ENCODE peak calls at places on chromosome 21, in four cellular contexts. Z is K562, D is upper lobe of left lung, S is HepG2. T is an unnamed sample. For H3K4me1, the result is how much of the 10 kb centered on the place peaks cover.

GRCh38 chr21:42395910-42396625 is at the start of gene TMPRSS3:
- ATAC-seq in Z (no peak), D (peak), S (no peak), T (no peak)

GRCh38 chr21:46393451-46393940 is 65.2 kb upstream of the DIP2A start:
- ATAC-seq in Z (peak), D (peak), S (peak), T (peak)

GRCh38 chr21:29168874-29169273 is 38.4 kb downstream of the MAP3K7CL start:
- ATAC-seq in Z (no peak), D (peak), S (no peak), T (no peak)

GRCh38 chr21:38489729-38490128 is 8.5 kb downstream of the ERG start:
- ATAC-seq in Z (no peak), D (no peak), S (no peak), T (no peak)

GRCh38 chr21:46455575-46456385 is 2.9 kb upstream of the DIP2A start:
- ATAC-seq in Z (peak), D (no peak), S (no peak), T (no peak)

GRCh38 chr21:25887166-25887565 is 152.4 kb downstream of the GABPA start:
- ATAC-seq in Z (peak), D (no peak), S (no peak), T (no peak)

GRCh38 chr21:28229811-28230210 is 762.9 kb downstream of the LTN1 start:
- ATAC-seq in Z (no peak), D (no peak), S (no peak), T (no peak)

GRCh38 chr21:23507501-23507900 is 2099.8 kb downstream of the MRPL39 start:
- ATAC-seq in Z (no peak), D (no peak), S (no peak), T (no peak)

GRCh38 chr21:26116456-26117011 is 54.0 kb downstream of the APP start:
- ATAC-seq in Z (no peak), D (no peak), S (no peak), T (peak)

GRCh38 chr21:38905751-38906150 is 100.0 kb downstream of the ETS2 start:
- ATAC-seq in Z (peak), D (no peak), S (no peak), T (no peak)

GRCh38 chr21:18117116-18117515 is 127.5 kb upstream of the CHODL start:
- ATAC-seq in Z (no peak), D (no peak), S (no peak), T (no peak)

GRCh38 chr21:14675774-14676530 is 129.8 kb upstream of the SAMSN1 start:
- ATAC-seq in Z (peak), D (no peak), S (no peak), T (no peak)

GRCh38 chr21:31879911-31880310 is 7.1 kb downstream of the HUNK start:
- ATAC-seq in Z (no peak), D (no peak), S (no peak), T (no peak)

GRCh38 chr21:41612674-41613250 is 104.8 kb upstream of the TMPRSS2 start:
- ATAC-seq in Z (peak), D (peak), S (peak), T (peak)

GRCh38 chr21:28496517-28496916 is 496.2 kb downstream of the LTN1 start:
- ATAC-seq in Z (no peak), D (no peak), S (no peak), T (no peak)

GRCh38 chr21:16742116-16742515 is 770.7 kb upstream of the CXADR start:
- ATAC-seq in Z (no peak), D (no peak), S (no peak), T (peak)

GRCh38 chr21:30634906-30635305 is at the start of gene KRTAP20-2:
- ATAC-seq in Z (no peak), D (no peak), S (no peak), T (no peak)

GRCh38 chr21:38669186-38669585 is 136.5 kb upstream of the ETS2 start:
- ATAC-seq in Z (peak), D (no peak), S (peak), T (no peak)

GRCh38 chr21:46515109-46515508 is 56.4 kb downstream of the DIP2A start:
- ATAC-seq in Z (no peak), D (no peak), S (no peak), T (no peak)

GRCh38 chr21:44923481-44924084 is 2.9 kb upstream of the ITGB2 start:
- ATAC-seq in Z (no peak), D (no peak), S (no peak), T (no peak)

GRCh38 chr21:44926364-44927101 is 5.8 kb upstream of the ITGB2 start:
- ATAC-seq in Z (no peak), D (no peak), S (no peak), T (no peak)

GRCh38 chr21:44924611-44925010 is 3.9 kb upstream of the ITGB2 start:
- ATAC-seq in Z (no peak), D (no peak), S (no peak), T (no peak)

GRCh38 chr21:44927259-44927586 is 6.5 kb upstream of the ITGB2 start:
- ATAC-seq in Z (no peak), D (no peak), S (peak), T (no peak)

GRCh38 chr21:44925027-44925755 is 4.5 kb upstream of the ITGB2 start:
- ATAC-seq in Z (no peak), D (no peak), S (no peak), T (no peak)
- H3K4me1 ChIP-seq in Z (under half), D (half or more), S (half or more), T (under half)

DNA sequence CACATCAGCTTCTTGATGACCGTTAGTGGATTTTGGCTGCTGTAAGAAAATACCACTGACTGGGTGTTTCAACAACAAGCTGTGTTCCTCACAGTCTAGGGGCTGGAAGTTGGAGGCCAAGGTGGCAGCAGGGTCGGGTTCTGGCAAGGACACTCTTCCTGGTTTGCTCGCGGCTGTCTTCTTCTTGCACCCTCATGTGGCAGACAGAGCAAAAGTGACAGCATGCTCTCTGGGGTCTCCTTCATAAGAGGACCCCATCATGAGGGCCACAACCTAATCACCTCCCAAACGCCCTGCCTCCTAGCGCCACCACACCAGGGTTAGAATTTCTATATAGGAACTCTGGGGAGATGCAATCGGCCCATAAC is 18.6 kb upstream of the TSPEAR start:
- ATAC-seq in Z (no peak), D (no peak), S (no peak), T (no peak)
- TF ChIP-seq EP300 in Z (no peak), D (no peak), S (no peak), T (no peak)

GRCh38 chr21:36747114-36747814 is 48.3 kb downstream of the SIM2 start:
- ATAC-seq in Z (peak), D (no peak), S (peak), T (no peak)

GRCh38 chr21:36745459-36745858 is 46.5 kb downstream of the SIM2 start:
- ATAC-seq in Z (no peak), D (no peak), S (no peak), T (no peak)

GRCh38 chr21:36750579-36750959 is 51.7 kb downstream of the SIM2 start:
- ATAC-seq in Z (no peak), D (no peak), S (no peak), T (no peak)

GRCh38 chr21:36749935-36750578 is 51.1 kb downstream of the SIM2 start:
- ATAC-seq in Z (peak), D (no peak), S (no peak), T (peak)

GRCh38 chr21:36747815-36748381 is 49.0 kb downstream of the SIM2 start:
- ATAC-seq in Z (peak), D (no peak), S (peak), T (peak)
- H3K4me3 ChIP-seq in Z (peak), D (peak), S (peak), T (no peak)

GRCh38 chr21:36510911-36511310 is 31.0 kb upstream of the CLDN14 start:
- ATAC-seq in Z (no peak), D (no peak), S (no peak), T (no peak)

GRCh38 chr21:36506482-36506881 is 26.6 kb upstream of the CLDN14 start:
- ATAC-seq in Z (no peak), D (no peak), S (no peak), T (no peak)

GRCh38 chr21:36507397-36508018 is 27.6 kb upstream of the CLDN14 start:
- ATAC-seq in Z (no peak), D (no peak), S (no peak), T (no peak)

GRCh38 chr21:36509966-36510742 is 30.2 kb upstream of the CLDN14 start:
- ATAC-seq in Z (no peak), D (peak), S (no peak), T (no peak)

DNA sequence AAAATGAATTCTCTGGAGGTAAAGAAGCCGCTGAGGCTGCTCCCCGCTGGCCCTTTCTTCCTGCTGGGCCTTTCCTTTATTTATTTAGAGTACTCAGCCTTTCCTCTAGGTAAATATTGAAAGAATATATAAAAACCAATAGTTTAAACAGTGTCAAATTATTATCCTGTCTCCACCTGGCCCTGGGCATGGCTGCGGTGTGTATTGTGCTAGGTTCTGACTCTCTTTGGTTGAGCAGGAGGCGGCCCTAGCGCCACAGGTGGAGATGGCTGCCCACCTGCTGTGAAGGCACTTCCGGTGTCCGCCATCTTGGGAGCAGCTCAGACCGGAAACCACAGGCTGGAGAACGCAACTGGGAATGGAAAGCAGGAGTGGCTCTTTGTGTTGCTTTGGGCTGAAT is 29.0 kb upstream of the CLDN14 start:
- ATAC-seq in Z (peak), D (no peak), S (peak), T (no peak)
- H3K4me1 ChIP-seq in Z (under half), D (under half), S (under half), T (under half)

DNA sequence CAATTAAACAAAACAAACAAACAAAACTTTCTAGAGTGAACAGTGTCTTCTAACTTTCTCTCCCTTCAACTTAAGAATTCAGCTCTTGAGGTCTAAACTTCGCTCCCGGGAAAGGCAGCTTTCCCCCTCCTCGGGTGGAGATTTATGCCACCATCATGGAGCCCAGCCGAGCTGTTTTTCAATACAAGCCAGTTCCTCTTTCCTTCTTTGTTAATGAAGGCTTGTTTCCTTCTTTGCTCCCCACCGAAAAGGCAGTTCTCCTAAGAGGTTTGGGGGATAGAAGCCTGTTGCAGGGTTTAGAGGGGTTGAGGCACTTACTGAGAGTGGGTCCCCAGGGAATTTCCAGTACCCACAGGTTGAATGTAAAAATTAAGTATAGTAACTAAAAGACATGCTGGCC is 26.5 kb downstream of the OLIG1 start:
- ATAC-seq in Z (no peak), D (no peak), S (no peak), T (no peak)
- TF ChIP-seq EP300 in Z (no peak), D (no peak), S (no peak), T (no peak)

DNA sequence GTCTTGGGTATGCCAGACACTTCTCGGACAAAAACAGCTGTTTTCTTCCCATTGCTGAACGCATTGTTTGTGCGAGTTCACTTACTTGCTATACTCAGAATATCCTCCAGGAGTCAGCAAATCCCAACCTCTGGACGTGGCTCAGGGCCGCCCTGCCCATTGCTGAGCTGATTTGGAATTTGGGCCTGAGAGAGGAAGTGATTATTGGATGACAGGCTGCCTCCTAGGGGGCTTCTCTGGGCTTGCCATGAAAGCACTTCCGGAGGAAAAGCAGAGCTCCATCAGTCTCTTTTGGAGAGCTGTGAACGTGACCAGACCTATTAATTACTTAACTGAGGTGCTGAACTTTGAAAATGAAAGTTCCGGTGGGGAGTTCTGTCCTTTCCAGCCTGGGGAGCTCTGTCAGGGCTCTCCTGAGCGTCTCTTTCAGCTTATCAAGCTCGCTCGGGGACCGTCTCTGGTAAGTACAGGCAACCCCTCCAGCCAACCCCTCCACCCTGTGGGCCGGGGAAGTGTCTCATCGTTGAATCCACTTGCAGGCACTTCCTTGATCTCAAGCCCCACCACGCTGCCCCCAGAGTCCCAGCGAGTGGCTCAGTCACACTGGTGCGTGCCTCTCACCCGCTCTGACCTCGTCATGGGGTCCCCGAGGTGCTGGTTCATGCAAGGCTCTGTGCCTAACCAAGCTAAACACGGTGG is 76.9 kb downstream of the CLIC6 start:
- ATAC-seq in Z (peak), D (peak), S (peak), T (peak)
- H3K4me3 ChIP-seq in Z (no peak), D (peak), S (peak), T (no peak)

T was measured in gastroesophageal sphincter.